ENCODE peak calls at places on chromosome 19, in five cellular contexts. J is sigmoid colon; C is hepatic stellate cell; G is fibroblast of gingiva; H is activated T-helper 9 cell treated with anti-CD3 and anti-CD28 coated beads, Interleukin-2, amount 50 U/mL, for 16 hours. I is an unnamed sample.
A peak's percentile ranks its signal among the peaks of the same experiment; 100 is the strongest.

GRCh38 chr19:16544468-16545231 is 2.4 kb upstream of the CHERP start:
- DNase-seq in J (no peak), C (no peak), G (no peak), H (no peak), I (no peak)

GRCh38 chr19:29328586-29328985 is 115.6 kb upstream of the UQCRFS1 start:
- DNase-seq in J (no peak), C (no peak), G (no peak), H (no peak), I (no peak)

GRCh38 chr19:51514866-51515481 is 13.4 kb upstream of the SIGLEC12 start:
- DNase-seq in J (no peak), C (peak; percentile 53), G (peak; percentile 33), H (no peak), I (peak; percentile 66)

GRCh38 chr19:8393192-8393870 is 3.2 kb downstream of the RAB11B start:
- DNase-seq in J (no peak), C (no peak), G (no peak), H (no peak), I (no peak)

GRCh38 chr19:27774827-27775226 is 1438.1 kb downstream of the UQCRFS1 start:
- DNase-seq in J (no peak), C (no peak), G (no peak), H (no peak), I (no peak)

GRCh38 chr19:9819590-9819898 is 665 bp upstream of the FBXL12 start:
- DNase-seq in J (no peak), C (no peak), G (no peak), H (no peak), I (no peak)

GRCh38 chr19:31348416-31349159 is 648 bp downstream of the TSHZ3 start:
- DNase-seq in J (peak; percentile 79), C (peak; percentile 28), G (no peak), H (no peak), I (no peak)

GRCh38 chr19:17779281-17779930 is 15.5 kb upstream of the B3GNT3 start:
- DNase-seq in J (no peak), C (peak; percentile 26), G (peak; percentile 36), H (no peak), I (no peak)

GRCh38 chr19:1590641-1591397 is 1.8 kb downstream of the MBD3 start:
- DNase-seq in J (no peak), C (no peak), G (no peak), H (no peak), I (no peak)

GRCh38 chr19:39046037-39046821 is 13.9 kb upstream of the FBXO27 start:
- DNase-seq in J (no peak), C (no peak), G (no peak), H (no peak), I (peak; percentile 13)

GRCh38 chr19:16458391-16459128 is 13.2 kb downstream of the EPS15L1 start:
- DNase-seq in J (no peak), C (no peak), G (no peak), H (no peak), I (no peak)

GRCh38 chr19:47854459-47854858 is 4.6 kb upstream of the TPRX2 start:
- DNase-seq in J (no peak), C (no peak), G (no peak), H (no peak), I (no peak)

GRCh38 chr19:7912144-7912696 is 2.4 kb upstream of the TGFBR3L start:
- DNase-seq in J (no peak), C (no peak), G (no peak), H (no peak), I (no peak)

GRCh38 chr19:54179921-54180452 is 7.0 kb upstream of the TMC4 start:
- DNase-seq in J (no peak), C (peak; percentile 53), G (peak; percentile 31), H (no peak), I (peak; percentile 80)

GRCh38 chr19:35395762-35396199 is 24.9 kb downstream of the GPR42 start:
- DNase-seq in J (peak; percentile 72), C (no peak), G (no peak), H (no peak), I (no peak)

GRCh38 chr19:41552558-41552957 is 23.4 kb upstream of the CEACAM21 start:
- DNase-seq in J (no peak), C (no peak), G (no peak), H (no peak), I (no peak)

GRCh38 chr19:43809762-43810696 is 7.8 kb upstream of the LYPD5 start:
- DNase-seq in J (no peak), C (peak; percentile 31), G (peak; percentile 52), H (no peak), I (peak; percentile 75)

GRCh38 chr19:30227071-30227621 is 145.0 kb upstream of the ZNF536 start:
- DNase-seq in J (peak; percentile 55), C (no peak), G (no peak), H (no peak), I (peak; percentile 30)

GRCh38 chr19:16367269-16367683 is 42.6 kb downstream of the KLF2 start:
- DNase-seq in J (peak; percentile 27), C (no peak), G (no peak), H (no peak), I (no peak)

GRCh38 chr19:15283141-15283885 is 49.0 kb downstream of the BRD4 start:
- DNase-seq in J (peak; percentile 77), C (no peak), G (peak; percentile 95), H (no peak), I (peak; percentile 64)

GRCh38 chr19:16379521-16380313 is 55.1 kb downstream of the KLF2 start:
- DNase-seq in J (peak; percentile 57), C (no peak), G (no peak), H (no peak), I (no peak)

GRCh38 chr19:18503971-18504885 is 17.6 kb downstream of the ELL start:
- DNase-seq in J (no peak), C (no peak), G (no peak), H (no peak), I (no peak)

GRCh38 chr19:4456566-4456842 is 1.1 kb downstream of the UBXN6 start:
- DNase-seq in J (peak; percentile 80), C (peak; percentile 72), G (peak; percentile 49), H (no peak), I (peak; percentile 85)

GRCh38 chr19:1521636-1522035 is 2.2 kb upstream of the PLK5 start:
- DNase-seq in J (peak; percentile 80), C (no peak), G (no peak), H (no peak), I (no peak)

GRCh38 chr19:28838909-28839308 is 374.0 kb downstream of the UQCRFS1 start:
- DNase-seq in J (no peak), C (no peak), G (no peak), H (no peak), I (no peak)

GRCh38 chr19:15241259-15241658 is 9.0 kb upstream of the EPHX3 start:
- DNase-seq in J (no peak), C (no peak), G (no peak), H (no peak), I (no peak)

GRCh38 chr19:33273881-33274662 is 28.3 kb downstream of the CEBPA start:
- DNase-seq in J (no peak), C (peak; percentile 86), G (peak; percentile 80), H (peak; percentile 16), I (peak; percentile 80)

GRCh38 chr19:48619692-48620565 is 623 bp downstream of the SPHK2 start:
- DNase-seq in J (no peak), C (no peak), G (no peak), H (no peak), I (peak; percentile 44)

GRCh38 chr19:39410620-39411005 is 1.9 kb upstream of the PLEKHG2 start:
- DNase-seq in J (peak; percentile 70), C (no peak), G (no peak), H (no peak), I (no peak)

GRCh38 chr19:49503582-49503962 is 7.3 kb downstream of the RPS11 start:
- DNase-seq in J (no peak), C (no peak), G (no peak), H (no peak), I (no peak)

GRCh38 chr19:36775768-36776167 is 3.2 kb upstream of the ZNF850 start:
- DNase-seq in J (no peak), C (peak; percentile 2), G (no peak), H (no peak), I (no peak)

GRCh38 chr19:10120538-10121198 is 969 bp upstream of the EIF3G start:
- DNase-seq in J (no peak), C (peak; percentile 73), G (peak; percentile 93), H (no peak), I (peak; percentile 94)

GRCh38 chr19:56836059-56836458 is 4.5 kb downstream of the PEG3 start:
- DNase-seq in J (no peak), C (no peak), G (no peak), H (no peak), I (no peak)

I was measured in foreskin fibroblast.